ENCODE peak calls at places on chromosomes 13 and 19, in nine cellular contexts. T is activated naive CD8-positive, alpha-beta T cell treated with anti-CD3 and anti-CD28 coated beads, Interleukin-2, amount 50 U/mL, for 24 hours; G is heart left ventricle; K is left cardiac atrium; V is A673; Q is amygdala; A is iris pigment epithelial cell; C is EL; H is psoas muscle. O is an unnamed sample.

GRCh38 chr19:23925285-23925684 is 10.6 kb downstream of the ZNF726 start:
- DNase-seq in T (no peak), G (no peak), K (no peak), V (no peak), Q (no peak), A (no peak), C (no peak), H (no peak), O (no peak)

GRCh38 chr19:13150187-13150918 is at the start of the genes IER2 and STX10:
- DNase-seq in T (peak; percentile 94), G (peak; percentile 98), K (peak; percentile 97), V (peak; percentile 97), Q (peak; percentile 91), A (peak; percentile 98), C (peak; percentile 96), H (peak; percentile 96), O (peak; percentile 84)

GRCh38 chr13:113843864-113844556 is 19.9 kb downstream of the GAS6 start:
- DNase-seq in T (no peak), G (no peak), K (peak; percentile 52), V (no peak), Q (no peak), A (no peak), C (no peak), H (no peak), O (no peak)

GRCh38 chr19:784541-784940 is 12.7 kb upstream of the PTBP1 start:
- DNase-seq in T (no peak), G (no peak), K (no peak), V (no peak), Q (no peak), A (no peak), C (no peak), H (no peak), O (no peak)

GRCh38 chr13:94121686-94122085 is 357.8 kb downstream of the DCT start:
- DNase-seq in T (no peak), G (no peak), K (no peak), V (peak; percentile 26), Q (no peak), A (peak; percentile 79), C (peak; percentile 53), H (no peak), O (no peak)

GRCh38 chr13:34066344-34066743 is 248.4 kb downstream of the RFC3 start:
- DNase-seq in T (no peak), G (no peak), K (no peak), V (no peak), Q (no peak), A (no peak), C (no peak), H (no peak), O (no peak)

GRCh38 chr19:51808333-51808986 is 13.5 kb downstream of the FPR3 start:
- DNase-seq in T (no peak), G (no peak), K (no peak), V (peak; percentile 79), Q (no peak), A (peak; percentile 42), C (peak; percentile 71), H (no peak), O (no peak)

GRCh38 chr13:112690242-112690943 is 555 bp downstream of the ATP11A start:
- DNase-seq in T (peak; percentile 39), G (peak; percentile 63), K (peak; percentile 67), V (no peak), Q (no peak), A (peak; percentile 40), C (peak; percentile 45), H (peak; percentile 56), O (no peak)

GRCh38 chr13:60134376-60134775 is 29.4 kb downstream of the DIAPH3 start:
- DNase-seq in T (no peak), G (no peak), K (no peak), V (peak; percentile 20), Q (no peak), A (peak; percentile 30), C (no peak), H (no peak), O (no peak)

GRCh38 chr13:91576590-91576989 is 178.2 kb downstream of the GPC5 start:
- DNase-seq in T (no peak), G (no peak), K (no peak), V (no peak), Q (no peak), A (no peak), C (no peak), H (no peak), O (no peak)

GRCh38 chr19:1357695-1358094 is 26.0 kb upstream of the NDUFS7 start:
- DNase-seq in T (no peak), G (no peak), K (no peak), V (no peak), Q (no peak), A (no peak), C (no peak), H (no peak), O (no peak)

GRCh38 chr13:23743269-23743668 is 145.9 kb downstream of the MIPEP start:
- DNase-seq in T (no peak), G (no peak), K (no peak), V (no peak), Q (no peak), A (no peak), C (no peak), H (no peak), O (no peak)

GRCh38 chr19:13082192-13083007 is 20.3 kb downstream of the LYL1 start:
- DNase-seq in T (no peak), G (peak; percentile 50), K (no peak), V (peak; percentile 51), Q (no peak), A (peak; percentile 63), C (no peak), H (no peak), O (no peak)

GRCh38 chr13:101455863-101456262 is 3.4 kb downstream of the ITGBL1 start:
- DNase-seq in T (no peak), G (no peak), K (no peak), V (no peak), Q (no peak), A (peak; percentile 98), C (peak; percentile 93), H (no peak), O (no peak)